ENCODE peak calls at places on chromosomes 2 and 18, in four cellular contexts. E is HCT116, L is tibial nerve, M is OCI-LY7. G is an unnamed sample.

GRCh38 chr2:64402876-64403275 is 51.1 kb upstream of the LGALSL start:
- DNase-seq in M (no peak), E (no peak), L (no peak), G (no peak)

GRCh38 chr2:47687856-47688255 is 95.1 kb upstream of the MSH6 start:
- DNase-seq in M (peak; percentile 46), L (no peak), E (no peak), G (no peak)

GRCh38 chr2:156518160-156518559 is 82.0 kb downstream of the GPD2 start:
- DNase-seq in L (no peak), M (no peak), E (no peak), G (no peak)

GRCh38 chr18:80022613-80023012 is 11.6 kb upstream of the RBFA start:
- DNase-seq in M (peak; percentile 54), E (peak; percentile 24), L (no peak), G (no peak)

GRCh38 chr2:120418174-120418787 is 72.3 kb downstream of the INHBB start:
- DNase-seq in L (no peak), M (no peak), E (no peak), G (no peak)

GRCh38 chr2:226720948-226721347 is 78.7 kb downstream of the IRS1 start:
- DNase-seq in E (no peak), M (no peak), L (no peak), G (no peak)

GRCh38 chr2:37026050-37026449 is 58.1 kb downstream of the HEATR5B start:
- DNase-seq in L (no peak), E (peak; percentile 2), M (peak; percentile 25), G (no peak)

GRCh38 chr2:32009479-32010256 is 1.1 kb downstream of the MEMO1 start:
- DNase-seq in E (no peak), M (peak; percentile 66), L (peak; percentile 7), G (peak; percentile 50)

GRCh38 chr2:239826376-239826775 is 198.8 kb downstream of the NDUFA10 start:
- DNase-seq in E (no peak), L (no peak), M (no peak), G (no peak)

GRCh38 chr2:119486196-119486827 is 38.0 kb downstream of the SCTR start:
- DNase-seq in M (no peak), L (no peak), E (no peak), G (no peak)

GRCh38 chr2:235665656-235666239 is 171.9 kb downstream of the AGAP1 start:
- DNase-seq in M (no peak), L (no peak), E (no peak), G (no peak)

GRCh38 chr2:201665420-201666158 is 22.3 kb upstream of the TMEM237 start:
- DNase-seq in L (no peak), E (no peak), M (no peak), G (no peak)
- TF ChIP-seq CTCF in L (no peak), E (no peak), M (peak; percentile 59), G (no peak)

DNA sequence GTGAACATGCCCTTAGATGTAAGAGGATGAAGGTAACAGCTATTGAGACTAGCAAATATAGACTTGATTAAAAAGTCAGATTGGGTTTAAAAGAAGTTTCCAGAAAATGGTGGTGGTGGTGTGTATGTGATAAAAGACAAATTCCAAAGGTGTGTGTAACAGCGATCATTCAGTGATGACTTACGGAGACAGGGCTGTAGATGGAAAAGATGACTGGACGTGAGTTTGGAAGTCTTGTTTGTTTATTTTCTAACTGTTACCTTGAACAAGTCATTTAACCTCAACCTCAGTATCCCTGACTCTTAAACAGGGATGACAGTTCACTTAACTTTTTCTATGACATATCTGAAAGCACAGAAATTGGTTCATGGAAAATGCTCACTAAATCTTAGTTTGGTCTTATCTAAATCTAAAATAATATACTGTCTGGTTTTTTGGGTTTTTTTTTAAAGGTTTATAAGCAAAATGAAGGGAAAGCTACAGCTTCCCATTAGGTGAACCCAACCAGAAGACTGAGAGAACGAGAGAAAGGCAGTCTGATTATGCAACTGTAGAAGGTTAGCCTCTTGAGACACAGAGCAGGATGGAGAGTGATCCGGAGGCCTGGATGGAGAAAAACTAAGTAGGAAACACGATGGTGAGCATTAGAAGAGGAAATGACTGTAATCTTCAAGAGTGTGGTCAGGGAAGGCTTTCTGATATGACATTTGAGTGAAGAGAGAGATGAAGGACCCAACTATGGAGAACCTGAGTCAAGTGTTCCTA is 71.9 kb downstream of the TCF4 start:
- DNase-seq in E (no peak), L (no peak), M (no peak), G (no peak)
- H3K4me1 ChIP-seq in E (no peaks in the 10 kb centered on the region), L (no peaks in the 10 kb centered on the region), M (peaks cover 58% of the 10 kb centered on the region), G (peaks cover 5% of the 10 kb centered on the region)

DNA sequence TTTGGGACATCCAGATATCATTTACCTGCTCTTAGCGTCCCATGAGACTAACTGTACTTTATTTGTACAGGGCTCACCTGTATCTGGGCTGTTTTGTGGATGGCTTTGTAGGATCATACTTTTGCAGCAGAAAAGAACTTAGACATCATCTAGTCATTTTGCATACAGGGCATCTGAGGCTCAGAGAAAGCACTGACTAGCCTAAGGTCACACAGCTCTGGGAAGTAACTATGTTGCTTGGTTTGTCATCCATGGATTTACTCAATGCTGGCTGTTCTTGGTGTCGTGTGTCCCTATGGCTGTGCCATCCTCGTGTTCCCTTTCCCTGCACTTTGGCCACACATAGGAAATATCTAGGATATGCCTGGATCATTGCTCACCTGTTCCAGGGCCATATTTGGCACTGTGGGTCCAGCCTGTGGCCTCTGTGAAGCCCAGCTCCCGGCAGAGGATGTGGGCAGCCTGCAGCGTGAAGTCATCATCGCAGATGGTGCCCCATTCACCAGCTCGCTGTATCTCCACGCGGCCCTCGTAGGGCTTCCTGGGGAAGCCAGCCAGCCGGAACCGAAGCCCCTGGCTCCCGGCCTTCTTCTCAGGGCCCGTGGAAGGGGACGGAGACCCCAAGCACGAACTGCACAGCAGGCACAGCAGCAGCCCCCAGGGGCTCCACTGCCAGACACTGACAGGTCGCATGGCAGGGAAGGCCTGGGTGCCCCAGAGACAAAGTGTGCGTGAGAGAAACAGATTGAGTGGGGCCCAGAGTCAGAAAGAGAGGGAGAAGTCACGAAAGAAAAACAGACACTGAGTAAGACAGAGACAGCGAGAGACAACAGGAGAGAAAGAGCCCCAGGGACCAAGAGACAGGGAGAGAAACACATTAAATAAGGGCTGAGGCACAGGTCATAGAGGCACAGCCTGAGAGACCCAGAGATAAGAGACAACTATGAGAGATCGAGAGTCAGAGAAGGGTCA is 1.5 kb downstream of the LOXL3 start:
- DNase-seq in L (no peak), M (no peak), E (no peak), G (no peak)
- H3K4me3 ChIP-seq in L (no peak overlapping the region), M (no peak overlapping the region), E (no peak overlapping the region), G (no peak overlapping the region)

GRCh38 chr2:228273159-228273558 is 91.7 kb upstream of the SPHKAP start:
- DNase-seq in E (no peak), L (no peak), M (no peak), G (no peak)
- TF ChIP-seq CTCF in E (no peak), L (no peak), M (no peak), G (no peak)